ENCODE peak calls at places on chromosomes 12 and 14, in ten cellular contexts. One of them, this sample, is unnamed.

GRCh38 chr12:46839232-46839631 is 13.4 kb upstream of the SLC38A4 start:
- DNase-seq in Calu3: no peak
- DNase-seq in activated CD8-positive, alpha-beta memory T cell treated with anti-CD3 and anti-CD28 coated beads, Interleukin-2, amount 10 ng/mL, durations not matched to agents 7 days and 5 days: no peak
- DNase-seq in H9: no peak
- DNase-seq in stimulated activated CD4-positive, alpha-beta T cell treated with anti-CD3 and anti-CD28 coated beads, Interleukin-4, amount 100 ng/mL, for 4 hours: no peak
- DNase-seq in fibroblast of pulmonary artery: no peak
- DNase-seq in NCI-H510A treated with DMSO at 0.1 percent for 48 hours: no peak
- DNase-seq in Caki2: no peak
- DNase-seq in cardiac fibroblast: no peak
- DNase-seq in AG04450: no peak
- DNase-seq in this sample: no peak

GRCh38 chr12:56414401-56414800 is 34.8 kb downstream of the TIMELESS start:
- DNase-seq in fibroblast of pulmonary artery: no peak
- DNase-seq in Caki2: no peak
- DNase-seq in Calu3: no peak
- DNase-seq in cardiac fibroblast: no peak
- DNase-seq in stimulated activated CD4-positive, alpha-beta T cell treated with anti-CD3 and anti-CD28 coated beads, Interleukin-4, amount 100 ng/mL, for 4 hours: no peak
- DNase-seq in H9: no peak
- DNase-seq in AG04450: no peak
- DNase-seq in NCI-H510A treated with DMSO at 0.1 percent for 48 hours: no peak
- DNase-seq in activated CD8-positive, alpha-beta memory T cell treated with anti-CD3 and anti-CD28 coated beads, Interleukin-2, amount 10 ng/mL, durations not matched to agents 7 days and 5 days: no peak
- DNase-seq in this sample: no peak

GRCh38 chr14:69574266-69574953 is at the start of gene CCDC177:
- DNase-seq in cardiac fibroblast: peak; percentile 61
- DNase-seq in AG04450: no peak
- DNase-seq in NCI-H510A treated with DMSO at 0.1 percent for 48 hours: peak; percentile 68
- DNase-seq in Caki2: no peak
- DNase-seq in fibroblast of pulmonary artery: peak; percentile 68
- DNase-seq in H9: peak; percentile 75
- DNase-seq in stimulated activated CD4-positive, alpha-beta T cell treated with anti-CD3 and anti-CD28 coated beads, Interleukin-4, amount 100 ng/mL, for 4 hours: peak; percentile 78
- DNase-seq in Calu3: peak; percentile 79
- DNase-seq in activated CD8-positive, alpha-beta memory T cell treated with anti-CD3 and anti-CD28 coated beads, Interleukin-2, amount 10 ng/mL, durations not matched to agents 7 days and 5 days: peak; percentile 79
- DNase-seq in this sample: peak; percentile 85

GRCh38 chr14:59871166-59871495 is 555 bp upstream of the RTN1 start:
- DNase-seq in stimulated activated CD4-positive, alpha-beta T cell treated with anti-CD3 and anti-CD28 coated beads, Interleukin-4, amount 100 ng/mL, for 4 hours: no peak
- DNase-seq in NCI-H510A treated with DMSO at 0.1 percent for 48 hours: no peak
- DNase-seq in activated CD8-positive, alpha-beta memory T cell treated with anti-CD3 and anti-CD28 coated beads, Interleukin-2, amount 10 ng/mL, durations not matched to agents 7 days and 5 days: no peak
- DNase-seq in cardiac fibroblast: no peak
- DNase-seq in H9: no peak
- DNase-seq in AG04450: no peak
- DNase-seq in fibroblast of pulmonary artery: no peak
- DNase-seq in Caki2: no peak
- DNase-seq in Calu3: no peak
- DNase-seq in this sample: no peak

GRCh38 chr12:97283297-97283696 is 179.3 kb upstream of the RMST start:
- DNase-seq in NCI-H510A treated with DMSO at 0.1 percent for 48 hours: no peak
- DNase-seq in activated CD8-positive, alpha-beta memory T cell treated with anti-CD3 and anti-CD28 coated beads, Interleukin-2, amount 10 ng/mL, durations not matched to agents 7 days and 5 days: no peak
- DNase-seq in cardiac fibroblast: no peak
- DNase-seq in Calu3: no peak
- DNase-seq in AG04450: no peak
- DNase-seq in H9: peak; percentile 52
- DNase-seq in Caki2: no peak
- DNase-seq in fibroblast of pulmonary artery: no peak
- DNase-seq in stimulated activated CD4-positive, alpha-beta T cell treated with anti-CD3 and anti-CD28 coated beads, Interleukin-4, amount 100 ng/mL, for 4 hours: no peak
- DNase-seq in this sample: no peak

GRCh38 chr12:56461235-56462159 is 6.9 kb upstream of the SPRYD4 start:
- DNase-seq in AG04450: no peak
- DNase-seq in Calu3: no peak
- DNase-seq in fibroblast of pulmonary artery: peak; percentile 18
- DNase-seq in activated CD8-positive, alpha-beta memory T cell treated with anti-CD3 and anti-CD28 coated beads, Interleukin-2, amount 10 ng/mL, durations not matched to agents 7 days and 5 days: no peak
- DNase-seq in stimulated activated CD4-positive, alpha-beta T cell treated with anti-CD3 and anti-CD28 coated beads, Interleukin-4, amount 100 ng/mL, for 4 hours: no peak
- DNase-seq in cardiac fibroblast: no peak
- DNase-seq in H9: no peak
- DNase-seq in Caki2: peak; percentile 86
- DNase-seq in NCI-H510A treated with DMSO at 0.1 percent for 48 hours: no peak
- DNase-seq in this sample: no peak

GRCh38 chr12:72368298-72368697 is 96.1 kb downstream of the TRHDE start:
- DNase-seq in activated CD8-positive, alpha-beta memory T cell treated with anti-CD3 and anti-CD28 coated beads, Interleukin-2, amount 10 ng/mL, durations not matched to agents 7 days and 5 days: no peak
- DNase-seq in NCI-H510A treated with DMSO at 0.1 percent for 48 hours: no peak
- DNase-seq in cardiac fibroblast: no peak
- DNase-seq in fibroblast of pulmonary artery: no peak
- DNase-seq in AG04450: no peak
- DNase-seq in Calu3: no peak
- DNase-seq in H9: no peak
- DNase-seq in stimulated activated CD4-positive, alpha-beta T cell treated with anti-CD3 and anti-CD28 coated beads, Interleukin-4, amount 100 ng/mL, for 4 hours: no peak
- DNase-seq in Caki2: peak; percentile 18
- DNase-seq in this sample: no peak

GRCh38 chr14:87508333-87508732 is 484.6 kb downstream of the GALC start:
- DNase-seq in activated CD8-positive, alpha-beta memory T cell treated with anti-CD3 and anti-CD28 coated beads, Interleukin-2, amount 10 ng/mL, durations not matched to agents 7 days and 5 days: no peak
- DNase-seq in Calu3: no peak
- DNase-seq in H9: no peak
- DNase-seq in fibroblast of pulmonary artery: no peak
- DNase-seq in cardiac fibroblast: no peak
- DNase-seq in stimulated activated CD4-positive, alpha-beta T cell treated with anti-CD3 and anti-CD28 coated beads, Interleukin-4, amount 100 ng/mL, for 4 hours: no peak
- DNase-seq in Caki2: no peak
- DNase-seq in AG04450: no peak
- DNase-seq in NCI-H510A treated with DMSO at 0.1 percent for 48 hours: no peak
- DNase-seq in this sample: no peak

GRCh38 chr12:40336573-40337199 is 111.9 kb downstream of the LRRK2 start:
- DNase-seq in Caki2: peak; percentile 17
- DNase-seq in cardiac fibroblast: peak; percentile 19
- DNase-seq in Calu3: peak; percentile 1
- DNase-seq in fibroblast of pulmonary artery: peak; percentile 31
- DNase-seq in stimulated activated CD4-positive, alpha-beta T cell treated with anti-CD3 and anti-CD28 coated beads, Interleukin-4, amount 100 ng/mL, for 4 hours: no peak
- DNase-seq in AG04450: no peak
- DNase-seq in NCI-H510A treated with DMSO at 0.1 percent for 48 hours: no peak
- DNase-seq in H9: no peak
- DNase-seq in activated CD8-positive, alpha-beta memory T cell treated with anti-CD3 and anti-CD28 coated beads, Interleukin-2, amount 10 ng/mL, durations not matched to agents 7 days and 5 days: no peak
- DNase-seq in this sample: no peak

GRCh38 chr12:79934309-79935020 is 432 bp downstream of the PPP1R12A start:
- DNase-seq in Calu3: peak; percentile 44
- DNase-seq in Caki2: no peak
- DNase-seq in AG04450: no peak
- DNase-seq in activated CD8-positive, alpha-beta memory T cell treated with anti-CD3 and anti-CD28 coated beads, Interleukin-2, amount 10 ng/mL, durations not matched to agents 7 days and 5 days: peak; percentile 73
- DNase-seq in H9: peak; percentile 71
- DNase-seq in cardiac fibroblast: peak; percentile 44
- DNase-seq in NCI-H510A treated with DMSO at 0.1 percent for 48 hours: peak; percentile 48
- DNase-seq in stimulated activated CD4-positive, alpha-beta T cell treated with anti-CD3 and anti-CD28 coated beads, Interleukin-4, amount 100 ng/mL, for 4 hours: peak; percentile 42
- DNase-seq in fibroblast of pulmonary artery: peak; percentile 31
- DNase-seq in this sample: peak; percentile 9

GRCh38 chr12:48810817-48811453 is 7.4 kb upstream of the CACNB3 start:
- DNase-seq in NCI-H510A treated with DMSO at 0.1 percent for 48 hours: no peak
- DNase-seq in AG04450: peak; percentile 96
- DNase-seq in H9: no peak
- DNase-seq in cardiac fibroblast: peak; percentile 83
- DNase-seq in Caki2: no peak
- DNase-seq in fibroblast of pulmonary artery: peak; percentile 75
- DNase-seq in Calu3: no peak
- DNase-seq in activated CD8-positive, alpha-beta memory T cell treated with anti-CD3 and anti-CD28 coated beads, Interleukin-2, amount 10 ng/mL, durations not matched to agents 7 days and 5 days: no peak
- DNase-seq in stimulated activated CD4-positive, alpha-beta T cell treated with anti-CD3 and anti-CD28 coated beads, Interleukin-4, amount 100 ng/mL, for 4 hours: no peak
- DNase-seq in this sample: no peak

GRCh38 chr12:110179291-110179690 is 55.1 kb downstream of the IFT81 start:
- DNase-seq in cardiac fibroblast: no peak
- DNase-seq in fibroblast of pulmonary artery: peak; percentile 27
- DNase-seq in Caki2: no peak
- DNase-seq in NCI-H510A treated with DMSO at 0.1 percent for 48 hours: no peak
- DNase-seq in H9: no peak
- DNase-seq in AG04450: no peak
- DNase-seq in stimulated activated CD4-positive, alpha-beta T cell treated with anti-CD3 and anti-CD28 coated beads, Interleukin-4, amount 100 ng/mL, for 4 hours: no peak
- DNase-seq in activated CD8-positive, alpha-beta memory T cell treated with anti-CD3 and anti-CD28 coated beads, Interleukin-2, amount 10 ng/mL, durations not matched to agents 7 days and 5 days: no peak
- DNase-seq in Calu3: no peak
- DNase-seq in this sample: no peak

GRCh38 chr14:46344327-46344937 is 307.1 kb downstream of the RPL10L start:
- DNase-seq in Caki2: peak; percentile 19
- DNase-seq in H9: peak; percentile 34
- DNase-seq in Calu3: peak; percentile 4
- DNase-seq in stimulated activated CD4-positive, alpha-beta T cell treated with anti-CD3 and anti-CD28 coated beads, Interleukin-4, amount 100 ng/mL, for 4 hours: no peak
- DNase-seq in NCI-H510A treated with DMSO at 0.1 percent for 48 hours: peak; percentile 3
- DNase-seq in fibroblast of pulmonary artery: peak; percentile 2
- DNase-seq in activated CD8-positive, alpha-beta memory T cell treated with anti-CD3 and anti-CD28 coated beads, Interleukin-2, amount 10 ng/mL, durations not matched to agents 7 days and 5 days: no peak
- DNase-seq in cardiac fibroblast: peak; percentile 1
- DNase-seq in AG04450: no peak
- DNase-seq in this sample: no peak

GRCh38 chr14:104390941-104391901 is 188.3 kb upstream of the C14orf180 start:
- DNase-seq in Calu3: no peak
- DNase-seq in NCI-H510A treated with DMSO at 0.1 percent for 48 hours: no peak
- DNase-seq in H9: peak; percentile 20
- DNase-seq in cardiac fibroblast: no peak
- DNase-seq in stimulated activated CD4-positive, alpha-beta T cell treated with anti-CD3 and anti-CD28 coated beads, Interleukin-4, amount 100 ng/mL, for 4 hours: no peak
- DNase-seq in fibroblast of pulmonary artery: no peak
- DNase-seq in AG04450: no peak
- DNase-seq in activated CD8-positive, alpha-beta memory T cell treated with anti-CD3 and anti-CD28 coated beads, Interleukin-2, amount 10 ng/mL, durations not matched to agents 7 days and 5 days: peak; percentile 38
- DNase-seq in Caki2: no peak
- DNase-seq in this sample: no peak